ENCODE peak calls at places on chromosome 22, in seven cellular contexts. H is WTC11; L is activated naive CD4-positive, alpha-beta T cell; I is endothelial cell; B is aorta; G is fibroblast of lung; X is lower leg skin. S is an unnamed sample.

GRCh38 chr22:29072193-29072978 is 449 bp upstream of the KREMEN1 start:
- DNase-seq in H (peak; percentile 99), L (peak; percentile 61), I (peak; percentile 83), B (peak; percentile 87), G (peak; percentile 48), X (peak; percentile 87), S (peak; percentile 27)

GRCh38 chr22:31253949-31254348 is 38.3 kb downstream of the PIK3IP1 start:
- DNase-seq in H (peak; percentile 42), L (no peak), I (peak; percentile 33), B (no peak), G (peak; percentile 13), X (peak; percentile 78), S (no peak)

GRCh38 chr22:38107692-38108515 is 2.6 kb downstream of the BAIAP2L2 start:
- DNase-seq in H (no peak), L (no peak), I (no peak), B (peak; percentile 49), G (no peak), X (no peak), S (no peak)

GRCh38 chr22:48840112-48840949 is 987.3 kb downstream of the BRD1 start:
- DNase-seq in H (no peak), L (no peak), I (no peak), B (no peak), G (no peak), X (no peak), S (no peak)

GRCh38 chr22:50176850-50177536 is 6.5 kb downstream of the PANX2 start:
- DNase-seq in H (no peak), L (no peak), I (no peak), B (peak; percentile 42), G (no peak), X (no peak), S (no peak)

GRCh38 chr22:20256562-20257473 is 11.3 kb downstream of the RTN4R start:
- DNase-seq in H (no peak), L (no peak), I (no peak), B (no peak), G (no peak), X (no peak), S (no peak)

GRCh38 chr22:50010676-50011446 is 1.7 kb downstream of the IL17REL start:
- DNase-seq in H (no peak), L (no peak), I (peak; percentile 4), B (no peak), G (no peak), X (no peak), S (no peak)

GRCh38 chr22:28980326-28980725 is 81.3 kb downstream of the C22orf31 start:
- DNase-seq in H (no peak), L (no peak), I (no peak), B (no peak), G (no peak), X (no peak), S (no peak)

GRCh38 chr22:33101550-33101949 is 43.4 kb upstream of the SYN3 start:
- DNase-seq in H (no peak), L (no peak), I (no peak), B (no peak), G (no peak), X (no peak), S (no peak)

GRCh38 chr22:30250713-30251267 is 4.2 kb upstream of the LIF start:
- DNase-seq in H (no peak), L (no peak), I (no peak), B (no peak), G (peak; percentile 86), X (no peak), S (no peak)

S was measured in foreskin melanocyte.